ENCODE peak calls at places on chromosomes 2 and 18, in seven cellular contexts. One of them, this sample, is unnamed.

GRCh38 chr2:19538411-19538963 is 180.1 kb upstream of the OSR1 start:
- DNase-seq in CD8-positive, alpha-beta T cell: no peak
- DNase-seq in nephron progenitor cell: no peak
- DNase-seq in GM10248: no peak
- DNase-seq in upper lobe of left lung: no peak
- DNase-seq in kidney: no peak
- DNase-seq in adrenal gland: peak
- DNase-seq in this sample: peak

GRCh38 chr18:8754995-8755955 is 49.9 kb downstream of the MTCL1 start:
- DNase-seq in CD8-positive, alpha-beta T cell: peak
- DNase-seq in nephron progenitor cell: no peak
- DNase-seq in GM10248: no peak
- DNase-seq in upper lobe of left lung: no peak
- DNase-seq in kidney: no peak
- DNase-seq in adrenal gland: no peak
- DNase-seq in this sample: peak

GRCh38 chr2:25822190-25823117 is 55.8 kb downstream of the ASXL2 start:
- DNase-seq in CD8-positive, alpha-beta T cell: peak
- DNase-seq in nephron progenitor cell: no peak
- DNase-seq in GM10248: peak
- DNase-seq in upper lobe of left lung: peak
- DNase-seq in kidney: peak
- DNase-seq in adrenal gland: peak
- DNase-seq in this sample: no peak

GRCh38 chr18:55763298-55763697 is 175.3 kb upstream of the TCF4 start:
- DNase-seq in CD8-positive, alpha-beta T cell: no peak
- DNase-seq in nephron progenitor cell: no peak
- DNase-seq in GM10248: no peak
- DNase-seq in upper lobe of left lung: no peak
- DNase-seq in kidney: no peak
- DNase-seq in adrenal gland: no peak
- DNase-seq in this sample: no peak

GRCh38 chr2:24076849-24077534 is 866 bp upstream of the SF3B6 start:
- DNase-seq in CD8-positive, alpha-beta T cell: peak
- DNase-seq in nephron progenitor cell: peak
- DNase-seq in GM10248: peak
- DNase-seq in upper lobe of left lung: no peak
- DNase-seq in kidney: no peak
- DNase-seq in adrenal gland: peak
- DNase-seq in this sample: peak

GRCh38 chr2:98487101-98487805 is 42.6 kb downstream of the INPP4A start:
- DNase-seq in CD8-positive, alpha-beta T cell: no peak
- DNase-seq in nephron progenitor cell: no peak
- DNase-seq in GM10248: no peak
- DNase-seq in upper lobe of left lung: no peak
- DNase-seq in kidney: no peak
- DNase-seq in adrenal gland: no peak
- DNase-seq in this sample: no peak

GRCh38 chr2:213007290-213007838 is 144.0 kb downstream of the IKZF2 start:
- DNase-seq in CD8-positive, alpha-beta T cell: no peak
- DNase-seq in nephron progenitor cell: peak
- DNase-seq in GM10248: no peak
- DNase-seq in upper lobe of left lung: no peak
- DNase-seq in kidney: no peak
- DNase-seq in adrenal gland: no peak
- DNase-seq in this sample: no peak

GRCh38 chr2:64325477-64325851 is 128.5 kb upstream of the LGALSL start:
- DNase-seq in CD8-positive, alpha-beta T cell: no peak
- DNase-seq in nephron progenitor cell: no peak
- DNase-seq in GM10248: no peak
- DNase-seq in upper lobe of left lung: no peak
- DNase-seq in kidney: no peak
- DNase-seq in adrenal gland: no peak
- DNase-seq in this sample: no peak

GRCh38 chr2:200736646-200737274 is 75.0 kb upstream of the BZW1 start:
- DNase-seq in CD8-positive, alpha-beta T cell: no peak
- DNase-seq in nephron progenitor cell: no peak
- DNase-seq in GM10248: no peak
- DNase-seq in upper lobe of left lung: no peak
- DNase-seq in kidney: no peak
- DNase-seq in adrenal gland: no peak
- DNase-seq in this sample: peak

GRCh38 chr18:33749831-33750230 is 171.8 kb downstream of the ASXL3 start:
- DNase-seq in CD8-positive, alpha-beta T cell: no peak
- DNase-seq in nephron progenitor cell: no peak
- DNase-seq in GM10248: no peak
- DNase-seq in upper lobe of left lung: no peak
- DNase-seq in kidney: no peak
- DNase-seq in adrenal gland: no peak
- DNase-seq in this sample: no peak

GRCh38 chr2:217637268-217637615 is 365.6 kb downstream of the TNS1 start:
- DNase-seq in CD8-positive, alpha-beta T cell: no peak
- DNase-seq in nephron progenitor cell: peak
- DNase-seq in GM10248: no peak
- DNase-seq in upper lobe of left lung: no peak
- DNase-seq in kidney: no peak
- DNase-seq in adrenal gland: no peak
- DNase-seq in this sample: no peak

GRCh38 chr18:111292-112014 is 46.9 kb upstream of the USP14 start:
- DNase-seq in CD8-positive, alpha-beta T cell: peak
- DNase-seq in nephron progenitor cell: peak
- DNase-seq in GM10248: peak
- DNase-seq in upper lobe of left lung: peak
- DNase-seq in kidney: peak
- DNase-seq in adrenal gland: peak
- DNase-seq in this sample: peak

GRCh38 chr18:63319383-63320040 is at the start of gene BCL2:
- DNase-seq in CD8-positive, alpha-beta T cell: peak
- DNase-seq in nephron progenitor cell: no peak
- DNase-seq in GM10248: no peak
- DNase-seq in upper lobe of left lung: peak
- DNase-seq in kidney: peak
- DNase-seq in adrenal gland: peak
- DNase-seq in this sample: peak

GRCh38 chr2:234146087-234146826 is 95.8 kb downstream of the SPP2 start:
- DNase-seq in CD8-positive, alpha-beta T cell: no peak
- DNase-seq in nephron progenitor cell: no peak
- DNase-seq in GM10248: no peak
- DNase-seq in upper lobe of left lung: no peak
- DNase-seq in kidney: no peak
- DNase-seq in adrenal gland: peak
- DNase-seq in this sample: peak

GRCh38 chr2:218754201-218754600 is 27.7 kb upstream of the CYP27A1 start:
- DNase-seq in CD8-positive, alpha-beta T cell: no peak
- DNase-seq in nephron progenitor cell: no peak
- DNase-seq in GM10248: no peak
- DNase-seq in upper lobe of left lung: peak
- DNase-seq in kidney: no peak
- DNase-seq in adrenal gland: no peak
- DNase-seq in this sample: no peak

GRCh38 chr2:207770602-207771404 is 1.1 kb upstream of the FZD5 start:
- DNase-seq in CD8-positive, alpha-beta T cell: no peak
- DNase-seq in nephron progenitor cell: peak
- DNase-seq in GM10248: peak
- DNase-seq in upper lobe of left lung: peak
- DNase-seq in kidney: peak
- DNase-seq in adrenal gland: no peak
- DNase-seq in this sample: peak

GRCh38 chr2:64645014-64645418 is 8.7 kb downstream of the SERTAD2 start:
- DNase-seq in CD8-positive, alpha-beta T cell: no peak
- DNase-seq in nephron progenitor cell: peak
- DNase-seq in GM10248: no peak
- DNase-seq in upper lobe of left lung: peak
- DNase-seq in kidney: no peak
- DNase-seq in adrenal gland: peak
- DNase-seq in this sample: peak

GRCh38 chr2:119155633-119156032 is 2.9 kb downstream of the C1QL2 start:
- DNase-seq in CD8-positive, alpha-beta T cell: no peak
- DNase-seq in nephron progenitor cell: peak
- DNase-seq in GM10248: no peak
- DNase-seq in upper lobe of left lung: no peak
- DNase-seq in kidney: no peak
- DNase-seq in adrenal gland: no peak
- DNase-seq in this sample: no peak

GRCh38 chr18:46260879-46261143 is 156.6 kb downstream of the HAUS1 start:
- DNase-seq in CD8-positive, alpha-beta T cell: no peak
- DNase-seq in nephron progenitor cell: no peak
- DNase-seq in GM10248: no peak
- DNase-seq in upper lobe of left lung: no peak
- DNase-seq in kidney: no peak
- DNase-seq in adrenal gland: no peak
- DNase-seq in this sample: no peak

GRCh38 chr2:172674034-172674967 is 61.3 kb upstream of the RAPGEF4 start:
- DNase-seq in CD8-positive, alpha-beta T cell: no peak
- DNase-seq in nephron progenitor cell: peak
- DNase-seq in GM10248: peak
- DNase-seq in upper lobe of left lung: peak
- DNase-seq in kidney: peak
- DNase-seq in adrenal gland: peak
- DNase-seq in this sample: peak

GRCh38 chr2:191341436-191341835 is 96.2 kb downstream of the MYO1B start:
- DNase-seq in CD8-positive, alpha-beta T cell: no peak
- DNase-seq in nephron progenitor cell: no peak
- DNase-seq in GM10248: no peak
- DNase-seq in upper lobe of left lung: peak
- DNase-seq in kidney: no peak
- DNase-seq in adrenal gland: no peak
- DNase-seq in this sample: no peak

DNA sequence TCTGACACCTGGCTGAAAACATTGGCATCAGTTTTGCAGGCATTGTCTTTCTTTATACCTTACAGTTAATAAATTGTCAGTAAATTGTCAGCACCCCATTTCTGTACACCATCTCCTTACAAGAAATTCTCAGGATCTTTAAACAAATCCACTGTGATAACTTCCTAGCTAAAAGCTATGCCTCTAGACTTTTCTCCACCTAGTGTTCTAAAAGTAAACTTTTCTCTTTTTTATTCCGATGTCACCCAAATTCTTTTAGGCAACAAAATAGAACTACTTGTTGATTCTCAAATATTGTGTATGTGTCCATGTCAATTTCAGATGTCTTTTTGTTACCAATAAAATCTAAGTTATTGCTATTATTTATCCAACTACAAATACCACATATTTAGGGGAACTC is 617.4 kb upstream of the NRXN1 start:
- DNase-seq in CD8-positive, alpha-beta T cell: no peak
- DNase-seq in nephron progenitor cell: no peak
- DNase-seq in GM10248: no peak
- DNase-seq in upper lobe of left lung: no peak
- DNase-seq in kidney: no peak
- DNase-seq in adrenal gland: no peak
- DNase-seq in this sample: no peak
- TF ChIP-seq CTCF in CD8-positive, alpha-beta T cell: no peak
- TF ChIP-seq CTCF in nephron progenitor cell: no peak
- TF ChIP-seq CTCF in GM10248: no peak
- TF ChIP-seq CTCF in upper lobe of left lung: no peak
- TF ChIP-seq CTCF in kidney: no peak
- TF ChIP-seq CTCF in adrenal gland: no peak
- TF ChIP-seq CTCF in this sample: no peak

GRCh38 chr2:60657673-60658072 is 98.4 kb upstream of the PAPOLG start:
- DNase-seq in CD8-positive, alpha-beta T cell: no peak
- DNase-seq in nephron progenitor cell: no peak
- DNase-seq in GM10248: no peak
- DNase-seq in upper lobe of left lung: no peak
- DNase-seq in kidney: no peak
- DNase-seq in adrenal gland: no peak
- DNase-seq in this sample: no peak

GRCh38 chr2:60661073-60661738 is 94.9 kb upstream of the PAPOLG start:
- DNase-seq in CD8-positive, alpha-beta T cell: no peak
- DNase-seq in nephron progenitor cell: no peak
- DNase-seq in GM10248: no peak
- DNase-seq in upper lobe of left lung: no peak
- DNase-seq in kidney: no peak
- DNase-seq in adrenal gland: no peak
- DNase-seq in this sample: no peak

GRCh38 chr2:60659026-60659425 is 97.0 kb upstream of the PAPOLG start:
- DNase-seq in CD8-positive, alpha-beta T cell: no peak
- DNase-seq in nephron progenitor cell: no peak
- DNase-seq in GM10248: no peak
- DNase-seq in upper lobe of left lung: no peak
- DNase-seq in kidney: no peak
- DNase-seq in adrenal gland: no peak
- DNase-seq in this sample: no peak
- TF ChIP-seq CTCF in CD8-positive, alpha-beta T cell: no peak
- TF ChIP-seq CTCF in nephron progenitor cell: no peak
- TF ChIP-seq CTCF in GM10248: no peak
- TF ChIP-seq CTCF in upper lobe of left lung: no peak
- TF ChIP-seq CTCF in kidney: no peak
- TF ChIP-seq CTCF in adrenal gland: no peak
- TF ChIP-seq CTCF in this sample: no peak

DNA sequence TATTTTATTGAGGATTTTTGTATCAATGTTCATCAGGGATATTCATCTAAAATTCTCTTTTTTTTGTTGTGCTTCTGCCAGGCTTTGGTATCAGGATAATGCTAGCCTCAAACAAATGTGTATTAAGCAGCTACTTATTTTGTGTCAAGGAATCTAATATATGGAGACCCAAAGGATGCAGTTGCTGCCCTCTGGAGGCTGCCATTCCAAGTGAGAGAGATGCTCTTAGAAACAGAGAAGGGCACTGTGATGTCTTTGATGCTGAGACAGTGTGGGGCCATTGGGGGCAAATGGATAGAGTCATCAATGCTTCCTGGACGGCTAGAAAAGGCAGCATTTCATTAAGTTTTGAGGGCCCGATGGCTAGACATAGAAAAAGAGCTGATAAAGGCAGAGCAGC is 292.6 kb downstream of the SETBP1 start:
- DNase-seq in CD8-positive, alpha-beta T cell: no peak
- DNase-seq in nephron progenitor cell: no peak
- DNase-seq in GM10248: no peak
- DNase-seq in upper lobe of left lung: no peak
- DNase-seq in kidney: no peak
- DNase-seq in adrenal gland: no peak
- DNase-seq in this sample: peak
- TF ChIP-seq CTCF in CD8-positive, alpha-beta T cell: no peak
- TF ChIP-seq CTCF in nephron progenitor cell: no peak
- TF ChIP-seq CTCF in GM10248: no peak
- TF ChIP-seq CTCF in upper lobe of left lung: no peak
- TF ChIP-seq CTCF in kidney: no peak
- TF ChIP-seq CTCF in adrenal gland: no peak
- TF ChIP-seq CTCF in this sample: peak

DNA sequence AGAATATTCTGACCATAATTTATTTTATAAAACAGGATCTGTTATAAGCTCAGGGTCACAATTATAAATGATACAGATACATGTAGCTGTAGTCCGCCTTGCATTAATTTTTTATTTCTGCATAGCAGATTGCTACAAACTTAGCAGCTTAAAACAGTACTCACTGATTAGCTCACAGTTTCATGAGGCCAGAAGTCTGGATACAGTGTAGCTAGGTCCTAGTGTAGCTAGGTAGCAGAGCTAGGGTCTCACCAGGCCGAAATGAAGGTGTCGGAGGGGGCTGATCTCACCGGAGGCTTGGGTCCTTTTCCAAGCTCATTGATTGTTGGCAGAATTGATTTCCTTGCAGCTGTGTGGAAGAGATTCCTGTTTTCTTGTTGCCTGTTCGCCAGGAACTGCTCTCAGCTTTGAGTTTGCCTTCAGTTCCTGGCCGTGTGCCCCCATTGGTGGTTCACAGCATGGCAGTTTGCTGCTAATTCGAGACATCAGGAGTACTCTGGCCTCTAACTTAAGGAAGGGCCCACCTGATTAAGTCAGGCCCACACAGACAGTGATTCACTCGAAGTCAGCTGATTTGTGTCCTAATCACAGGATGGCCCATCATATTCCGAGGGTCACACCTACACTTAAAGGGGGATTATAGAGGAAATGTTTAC is 18.4 kb downstream of the NAPG start:
- DNase-seq in CD8-positive, alpha-beta T cell: no peak
- DNase-seq in nephron progenitor cell: no peak
- DNase-seq in GM10248: no peak
- DNase-seq in upper lobe of left lung: no peak
- DNase-seq in kidney: no peak
- DNase-seq in adrenal gland: no peak
- DNase-seq in this sample: no peak
- TF ChIP-seq CTCF in CD8-positive, alpha-beta T cell: no peak
- TF ChIP-seq CTCF in nephron progenitor cell: no peak
- TF ChIP-seq CTCF in GM10248: no peak
- TF ChIP-seq CTCF in upper lobe of left lung: no peak
- TF ChIP-seq CTCF in kidney: no peak
- TF ChIP-seq CTCF in adrenal gland: no peak
- TF ChIP-seq CTCF in this sample: no peak